ENCODE peak calls at places on chromosomes 11 and 22, in five cellular contexts. One of them, this sample, is unnamed.
A peak's percentile ranks its signal among the peaks of the same experiment; 100 is the strongest.

GRCh38 chr11:48024635-48025071 is 44.3 kb downstream of the PTPRJ start:
- DNase-seq in tibial nerve: no peak
- DNase-seq in neural progenitor cell: no peak
- DNase-seq in uterus: no peak
- DNase-seq in mammary epithelial cell: no peak
- DNase-seq in this sample: no peak

GRCh38 chr11:70381872-70382842 is 16.2 kb upstream of the CTTN start:
- DNase-seq in mammary epithelial cell: no peak
- DNase-seq in tibial nerve: no peak
- DNase-seq in neural progenitor cell: no peak
- DNase-seq in uterus: no peak
- DNase-seq in this sample: no peak

GRCh38 chr22:44584256-44584902 is 86.3 kb upstream of the RTL6 start:
- DNase-seq in mammary epithelial cell: no peak
- DNase-seq in uterus: peak; percentile 12
- DNase-seq in tibial nerve: no peak
- DNase-seq in neural progenitor cell: no peak
- DNase-seq in this sample: no peak

GRCh38 chr11:134761926-134762247 is 349.8 kb upstream of the B3GAT1 start:
- DNase-seq in uterus: no peak
- DNase-seq in neural progenitor cell: no peak
- DNase-seq in mammary epithelial cell: no peak
- DNase-seq in tibial nerve: no peak
- DNase-seq in this sample: no peak

GRCh38 chr22:44309137-44309536 is 3.6 kb downstream of the SHISAL1 start:
- DNase-seq in uterus: peak; percentile 88
- DNase-seq in neural progenitor cell: no peak
- DNase-seq in mammary epithelial cell: peak; percentile 97
- DNase-seq in tibial nerve: no peak
- DNase-seq in this sample: no peak

GRCh38 chr11:23976369-23976768 is 520.5 kb upstream of the LUZP2 start:
- DNase-seq in mammary epithelial cell: no peak
- DNase-seq in uterus: no peak
- DNase-seq in tibial nerve: no peak
- DNase-seq in neural progenitor cell: no peak
- DNase-seq in this sample: no peak

GRCh38 chr11:75275581-75275980 is 35.0 kb downstream of the TPBGL start:
- DNase-seq in mammary epithelial cell: no peak
- DNase-seq in neural progenitor cell: no peak
- DNase-seq in uterus: no peak
- DNase-seq in tibial nerve: no peak
- DNase-seq in this sample: peak; percentile 24

GRCh38 chr22:41822289-41823057 is 10.4 kb upstream of the SREBF2 start:
- DNase-seq in tibial nerve: no peak
- DNase-seq in mammary epithelial cell: peak; percentile 86
- DNase-seq in neural progenitor cell: peak; percentile 35
- DNase-seq in uterus: no peak
- DNase-seq in this sample: no peak

GRCh38 chr22:32985899-32986772 is 72.0 kb downstream of the SYN3 start:
- DNase-seq in neural progenitor cell: peak; percentile 88
- DNase-seq in uterus: peak; percentile 85
- DNase-seq in tibial nerve: peak; percentile 54
- DNase-seq in mammary epithelial cell: peak; percentile 75
- DNase-seq in this sample: no peak

GRCh38 chr11:2208691-2209369 is 37.2 kb upstream of the TH start:
- DNase-seq in uterus: peak; percentile 18
- DNase-seq in neural progenitor cell: peak; percentile 32
- DNase-seq in tibial nerve: peak; percentile 9
- DNase-seq in mammary epithelial cell: peak; percentile 48
- DNase-seq in this sample: no peak

GRCh38 chr11:71527576-71528210 is 626 bp downstream of the KRTAP5-7 start:
- DNase-seq in neural progenitor cell: no peak
- DNase-seq in mammary epithelial cell: no peak
- DNase-seq in uterus: no peak
- DNase-seq in tibial nerve: no peak
- DNase-seq in this sample: no peak

GRCh38 chr11:19160839-19161238 is 40.9 kb downstream of the CSRP3 start:
- DNase-seq in uterus: no peak
- DNase-seq in mammary epithelial cell: no peak
- DNase-seq in neural progenitor cell: no peak
- DNase-seq in tibial nerve: no peak
- DNase-seq in this sample: no peak

GRCh38 chr11:118997627-118998387 is at the start of gene CENATAC:
- DNase-seq in mammary epithelial cell: peak; percentile 87
- DNase-seq in neural progenitor cell: peak; percentile 99
- DNase-seq in uterus: peak; percentile 93
- DNase-seq in tibial nerve: peak; percentile 88
- DNase-seq in this sample: peak; percentile 51

GRCh38 chr22:42780070-42780540 is 59.4 kb upstream of the A4GALT start:
- DNase-seq in neural progenitor cell: peak; percentile 91
- DNase-seq in uterus: peak; percentile 86
- DNase-seq in mammary epithelial cell: peak; percentile 72
- DNase-seq in tibial nerve: no peak
- DNase-seq in this sample: no peak

GRCh38 chr11:71096751-71097388 is 155.5 kb downstream of the SHANK2 start:
- DNase-seq in uterus: no peak
- DNase-seq in tibial nerve: no peak
- DNase-seq in neural progenitor cell: no peak
- DNase-seq in mammary epithelial cell: peak; percentile 13
- DNase-seq in this sample: no peak

GRCh38 chr11:113048820-113049555 is 87.8 kb downstream of the NCAM1 start:
- DNase-seq in neural progenitor cell: no peak
- DNase-seq in uterus: peak; percentile 51
- DNase-seq in tibial nerve: no peak
- DNase-seq in mammary epithelial cell: peak; percentile 80
- DNase-seq in this sample: no peak

GRCh38 chr11:78170874-78171549 is 17.4 kb downstream of the KCTD21 start:
- DNase-seq in mammary epithelial cell: no peak
- DNase-seq in neural progenitor cell: no peak
- DNase-seq in tibial nerve: no peak
- DNase-seq in uterus: no peak
- DNase-seq in this sample: no peak

GRCh38 chr11:43944761-43945311 is 2.4 kb downstream of the C11orf96 start:
- DNase-seq in tibial nerve: peak; percentile 70
- DNase-seq in uterus: peak; percentile 78
- DNase-seq in neural progenitor cell: peak; percentile 58
- DNase-seq in mammary epithelial cell: peak; percentile 54
- DNase-seq in this sample: no peak

GRCh38 chr11:93984205-93984586 is 37.0 kb upstream of the HEPHL1 start:
- DNase-seq in mammary epithelial cell: no peak
- DNase-seq in tibial nerve: no peak
- DNase-seq in uterus: no peak
- DNase-seq in neural progenitor cell: no peak
- DNase-seq in this sample: no peak

GRCh38 chr11:93988455-93988854 is 32.7 kb upstream of the HEPHL1 start:
- DNase-seq in tibial nerve: no peak
- DNase-seq in neural progenitor cell: no peak
- DNase-seq in uterus: no peak
- DNase-seq in mammary epithelial cell: no peak
- DNase-seq in this sample: no peak

GRCh38 chr11:93986716-93987115 is 34.4 kb upstream of the HEPHL1 start:
- DNase-seq in tibial nerve: no peak
- DNase-seq in neural progenitor cell: no peak
- DNase-seq in mammary epithelial cell: peak; percentile 77
- DNase-seq in uterus: no peak
- DNase-seq in this sample: no peak

GRCh38 chr11:93993747-93994146 is 27.4 kb upstream of the HEPHL1 start:
- DNase-seq in neural progenitor cell: no peak
- DNase-seq in tibial nerve: no peak
- DNase-seq in uterus: no peak
- DNase-seq in mammary epithelial cell: no peak
- DNase-seq in this sample: no peak

GRCh38 chr11:93988912-93989311 is 32.2 kb upstream of the HEPHL1 start:
- DNase-seq in uterus: no peak
- DNase-seq in mammary epithelial cell: no peak
- DNase-seq in tibial nerve: no peak
- DNase-seq in neural progenitor cell: no peak
- DNase-seq in this sample: no peak
- H3K4me1 ChIP-seq in uterus: no peaks in the 10 kb centered on the region
- H3K4me1 ChIP-seq in mammary epithelial cell: peaks cover 26% of the 10 kb centered on the region
- H3K4me1 ChIP-seq in tibial nerve: no peaks in the 10 kb centered on the region
- H3K4me1 ChIP-seq in neural progenitor cell: no peaks in the 10 kb centered on the region
- H3K4me1 ChIP-seq in this sample: peaks cover 16% of the 10 kb centered on the region

GRCh38 chr11:63404536-63404935 is 35.0 kb downstream of the SLC22A9 start:
- DNase-seq in uterus: no peak
- DNase-seq in neural progenitor cell: no peak
- DNase-seq in tibial nerve: no peak
- DNase-seq in mammary epithelial cell: no peak
- DNase-seq in this sample: no peak

GRCh38 chr11:63405114-63405513 is 35.5 kb downstream of the SLC22A9 start:
- DNase-seq in tibial nerve: no peak
- DNase-seq in uterus: no peak
- DNase-seq in neural progenitor cell: no peak
- DNase-seq in mammary epithelial cell: no peak
- DNase-seq in this sample: no peak

GRCh38 chr11:63406458-63406857 is 36.9 kb downstream of the SLC22A9 start:
- DNase-seq in uterus: no peak
- DNase-seq in mammary epithelial cell: no peak
- DNase-seq in tibial nerve: no peak
- DNase-seq in neural progenitor cell: no peak
- DNase-seq in this sample: no peak
- H3K4me3 ChIP-seq in uterus: no peak overlapping the region
- H3K4me3 ChIP-seq in mammary epithelial cell: no peak overlapping the region
- H3K4me3 ChIP-seq in tibial nerve: no peak overlapping the region
- H3K4me3 ChIP-seq in neural progenitor cell: no peak overlapping the region
- H3K4me3 ChIP-seq in this sample: no peak overlapping the region

DNA sequence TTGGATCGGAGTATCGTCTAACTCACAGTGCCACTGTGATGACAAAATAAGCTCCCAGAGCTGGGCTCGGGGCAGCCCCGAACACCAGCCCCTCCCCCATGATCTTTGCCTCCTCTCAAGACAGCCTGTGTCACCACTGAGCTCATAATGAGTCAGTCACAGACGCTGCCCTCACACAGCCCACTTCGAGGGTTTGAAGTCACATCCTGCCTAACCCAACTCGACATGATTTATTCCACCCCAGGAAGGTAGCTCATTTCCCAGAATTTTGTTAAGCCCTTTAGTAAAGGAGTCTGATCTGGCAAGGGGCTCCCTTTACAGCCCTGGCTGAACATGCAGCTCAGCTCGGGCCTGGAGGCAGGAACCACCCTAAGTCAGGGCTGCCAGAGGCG is 22.8 kb downstream of the MYH9 start:
- DNase-seq in mammary epithelial cell: peak; percentile 97
- DNase-seq in tibial nerve: no peak
- DNase-seq in neural progenitor cell: peak; percentile 46
- DNase-seq in uterus: peak; percentile 89
- DNase-seq in this sample: no peak
- H3K4me1 ChIP-seq in mammary epithelial cell: peaks cover 95% of the 10 kb centered on the region
- H3K4me1 ChIP-seq in tibial nerve: peaks cover 90% of the 10 kb centered on the region
- H3K4me1 ChIP-seq in neural progenitor cell: peaks cover 87% of the 10 kb centered on the region
- H3K4me1 ChIP-seq in uterus: peaks cover 24% of the 10 kb centered on the region
- H3K4me1 ChIP-seq in this sample: peaks cover 84% of the 10 kb centered on the region

GRCh38 chr11:62648967-62649364 is 2.6 kb upstream of the GANAB start:
- DNase-seq in tibial nerve: no peak
- DNase-seq in uterus: no peak
- DNase-seq in mammary epithelial cell: no peak
- DNase-seq in neural progenitor cell: no peak
- DNase-seq in this sample: no peak

GRCh38 chr11:62649486-62649885 is 3.1 kb upstream of the GANAB start:
- DNase-seq in tibial nerve: no peak
- DNase-seq in uterus: no peak
- DNase-seq in mammary epithelial cell: no peak
- DNase-seq in neural progenitor cell: no peak
- DNase-seq in this sample: no peak

GRCh38 chr11:62656801-62657429 is 3.8 kb upstream of the INTS5 start:
- DNase-seq in uterus: no peak
- DNase-seq in tibial nerve: no peak
- DNase-seq in mammary epithelial cell: no peak
- DNase-seq in neural progenitor cell: no peak
- DNase-seq in this sample: no peak

GRCh38 chr11:62652156-62653006 is 721 bp downstream of the INTS5 start:
- DNase-seq in neural progenitor cell: no peak
- DNase-seq in uterus: no peak
- DNase-seq in mammary epithelial cell: no peak
- DNase-seq in tibial nerve: no peak
- DNase-seq in this sample: no peak

DNA sequence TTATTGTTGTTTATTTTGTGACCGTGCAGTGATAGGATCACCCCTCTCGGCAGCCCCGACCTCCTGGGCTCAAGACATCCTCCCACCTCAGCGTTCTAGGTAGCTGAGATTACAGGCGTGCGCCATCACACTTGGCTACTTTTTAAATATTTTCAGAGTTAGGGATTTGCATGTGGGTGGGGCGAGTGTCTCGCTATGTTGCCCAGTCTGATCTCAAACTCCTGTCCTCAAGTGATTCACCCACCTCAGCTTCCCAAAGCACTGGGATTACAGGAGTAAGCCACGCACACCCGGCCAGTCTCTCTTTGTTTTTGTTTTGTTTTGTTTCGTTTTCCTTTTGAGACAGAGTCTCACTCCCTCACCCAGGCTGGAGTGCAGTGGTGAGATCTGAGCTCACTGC is 1.2 kb upstream of the INTS5 start:
- DNase-seq in mammary epithelial cell: no peak
- DNase-seq in tibial nerve: no peak
- DNase-seq in uterus: no peak
- DNase-seq in neural progenitor cell: no peak
- DNase-seq in this sample: no peak
- H3K4me3 ChIP-seq in mammary epithelial cell: no peak overlapping the region
- H3K4me3 ChIP-seq in tibial nerve: no peak overlapping the region
- H3K4me3 ChIP-seq in uterus: no peak overlapping the region
- H3K4me3 ChIP-seq in neural progenitor cell: no peak overlapping the region
- H3K4me3 ChIP-seq in this sample: no peak overlapping the region

GRCh38 chr11:67463680-67464410 is 5.2 kb downstream of the TMEM134 start:
- DNase-seq in neural progenitor cell: no peak
- DNase-seq in tibial nerve: peak; percentile 60
- DNase-seq in uterus: peak; percentile 50
- DNase-seq in mammary epithelial cell: peak; percentile 82
- DNase-seq in this sample: no peak
- H3K4me1 ChIP-seq in neural progenitor cell: peaks cover 6% of the 10 kb centered on the region
- H3K4me1 ChIP-seq in tibial nerve: peaks cover 32% of the 10 kb centered on the region
- H3K4me1 ChIP-seq in uterus: no peaks in the 10 kb centered on the region
- H3K4me1 ChIP-seq in mammary epithelial cell: peaks cover 22% of the 10 kb centered on the region
- H3K4me1 ChIP-seq in this sample: peaks cover 68% of the 10 kb centered on the region

GRCh38 chr11:76640540-76640939 is 30.0 kb downstream of the LRRC32 start:
- DNase-seq in neural progenitor cell: peak; percentile 67
- DNase-seq in uterus: no peak
- DNase-seq in mammary epithelial cell: no peak
- DNase-seq in tibial nerve: no peak
- DNase-seq in this sample: no peak

GRCh38 chr11:76641905-76642304 is 28.6 kb downstream of the LRRC32 start:
- DNase-seq in mammary epithelial cell: no peak
- DNase-seq in tibial nerve: no peak
- DNase-seq in neural progenitor cell: no peak
- DNase-seq in uterus: no peak
- DNase-seq in this sample: no peak

GRCh38 chr11:76639621-76640020 is 30.9 kb downstream of the LRRC32 start:
- DNase-seq in neural progenitor cell: no peak
- DNase-seq in tibial nerve: no peak
- DNase-seq in uterus: no peak
- DNase-seq in mammary epithelial cell: no peak
- DNase-seq in this sample: no peak

GRCh38 chr11:76644591-76644990 is 26.0 kb downstream of the LRRC32 start:
- DNase-seq in uterus: no peak
- DNase-seq in neural progenitor cell: no peak
- DNase-seq in tibial nerve: no peak
- DNase-seq in mammary epithelial cell: peak; percentile 78
- DNase-seq in this sample: no peak

GRCh38 chr11:76642341-76642740 is 28.2 kb downstream of the LRRC32 start:
- DNase-seq in uterus: no peak
- DNase-seq in neural progenitor cell: no peak
- DNase-seq in mammary epithelial cell: no peak
- DNase-seq in tibial nerve: no peak
- DNase-seq in this sample: no peak
- H3K4me3 ChIP-seq in uterus: no peak overlapping the region
- H3K4me3 ChIP-seq in neural progenitor cell: no peak overlapping the region
- H3K4me3 ChIP-seq in mammary epithelial cell: no peak overlapping the region
- H3K4me3 ChIP-seq in tibial nerve: no peak overlapping the region
- H3K4me3 ChIP-seq in this sample: no peak overlapping the region

This sample was measured in esophagus squamous epithelium.